ENCODE peak calls at places on chromosomes 7 and 10, in nine cellular contexts. I, Y, J, K, P, U, V, M and E are unnamed samples.

GRCh38 chr7:157839672-157840167 is 502.9 kb downstream of the DNAJB6 start:
- DNase-seq in I (no peak), Y (no peak), J (no peak), K (no peak), P (no peak), U (no peak), V (no peak), M (no peak), E (no peak)

GRCh38 chr7:73904219-73905136 is 43.5 kb downstream of the TMEM270 start:
- DNase-seq in I (no peak), Y (no peak), J (no peak), K (peak; percentile 28), P (no peak), U (no peak), V (no peak), M (no peak), E (no peak)

GRCh38 chr7:87628780-87629569 is 777 bp downstream of the RUNDC3B start:
- DNase-seq in I (no peak), Y (peak; percentile 4), J (no peak), K (no peak), P (peak; percentile 51), U (peak; percentile 49), V (peak; percentile 4), M (peak; percentile 84), E (peak; percentile 42)

GRCh38 chr10:56346845-56347415 is 14.1 kb downstream of the ZWINT start:
- DNase-seq in I (no peak), Y (no peak), J (no peak), K (no peak), P (no peak), U (no peak), V (no peak), M (no peak), E (no peak)

GRCh38 chr7:64655811-64656210 is 10.1 kb upstream of the ZNF107 start:
- DNase-seq in I (peak; percentile 16), Y (no peak), J (no peak), K (no peak), P (no peak), U (no peak), V (no peak), M (peak; percentile 16), E (no peak)

GRCh38 chr7:83677180-83677866 is 28.4 kb upstream of the SEMA3E start:
- DNase-seq in I (no peak), Y (no peak), J (peak; percentile 97), K (peak; percentile 97), P (no peak), U (no peak), V (no peak), M (no peak), E (no peak)

GRCh38 chr7:91661727-91662126 is 218.8 kb downstream of the MTERF1 start:
- DNase-seq in I (no peak), Y (no peak), J (no peak), K (no peak), P (no peak), U (no peak), V (no peak), M (no peak), E (no peak)

GRCh38 chr7:121450631-121451030 is 54.5 kb upstream of the FAM3C start:
- DNase-seq in I (no peak), Y (no peak), J (no peak), K (no peak), P (no peak), U (no peak), V (no peak), M (no peak), E (no peak)

GRCh38 chr10:99411546-99411945 is 18.9 kb downstream of the GOT1 start:
- DNase-seq in I (no peak), Y (no peak), J (no peak), K (no peak), P (no peak), U (no peak), V (no peak), M (no peak), E (no peak)

GRCh38 chr10:126781817-126782216 is 111.3 kb upstream of the C10orf90 start:
- DNase-seq in I (no peak), Y (no peak), J (no peak), K (no peak), P (no peak), U (no peak), V (no peak), M (no peak), E (no peak)

GRCh38 chr10:86229811-86230409 is 136.7 kb downstream of the GRID1 start:
- DNase-seq in I (no peak), Y (no peak), J (no peak), K (no peak), P (no peak), U (no peak), V (no peak), M (no peak), E (no peak)

GRCh38 chr7:133650067-133650466 is 397.2 kb downstream of the EXOC4 start:
- DNase-seq in I (no peak), Y (no peak), J (no peak), K (no peak), P (no peak), U (no peak), V (no peak), M (no peak), E (no peak)

GRCh38 chr7:88480266-88480665 is 173.6 kb upstream of the STEAP4 start:
- DNase-seq in I (no peak), Y (no peak), J (no peak), K (no peak), P (no peak), U (no peak), V (no peak), M (no peak), E (no peak)

GRCh38 chr7:132311747-132312146 is 264.5 kb downstream of the PLXNA4 start:
- DNase-seq in I (no peak), Y (peak; percentile 49), J (no peak), K (no peak), P (no peak), U (no peak), V (no peak), M (no peak), E (no peak)

GRCh38 chr7:132312531-132313070 is 263.7 kb downstream of the PLXNA4 start:
- DNase-seq in I (no peak), Y (no peak), J (no peak), K (no peak), P (no peak), U (no peak), V (no peak), M (no peak), E (no peak)

GRCh38 chr7:132309102-132309805 is 267.0 kb downstream of the PLXNA4 start:
- DNase-seq in I (no peak), Y (no peak), J (no peak), K (no peak), P (no peak), U (no peak), V (no peak), M (no peak), E (no peak)

DNA sequence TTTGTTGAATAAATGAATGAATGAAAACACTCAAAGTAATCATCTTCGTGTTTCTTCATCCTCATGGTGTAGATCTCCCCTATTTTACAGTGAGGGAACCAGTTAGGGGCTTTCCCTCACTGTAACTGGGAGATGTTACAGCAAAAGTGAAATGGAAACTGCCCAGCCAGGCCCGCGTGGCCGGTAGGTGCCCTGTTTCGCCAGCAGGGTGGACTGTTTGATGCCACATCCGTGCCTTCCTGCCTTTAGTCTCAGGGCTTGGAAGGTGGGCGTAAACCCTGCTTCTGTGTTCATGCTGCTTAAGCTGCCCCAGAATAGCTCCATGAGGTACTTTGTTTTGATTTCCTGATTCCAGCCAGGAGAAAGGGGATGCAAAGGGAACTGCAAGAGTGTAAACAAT is 268.8 kb downstream of the PLXNA4 start:
- DNase-seq in I (no peak), Y (no peak), J (no peak), K (no peak), P (no peak), U (no peak), V (no peak), M (no peak), E (no peak)
- TF ChIP-seq CTCF in I (no peak), Y (no peak), J (peak; percentile 43), K (no peak), P (no peak), U (no peak), V (no peak), M (no peak), E (no peak)

GRCh38 chr7:69676247-69676646 is 78.0 kb downstream of the AUTS2 start:
- DNase-seq in I (no peak), Y (no peak), J (no peak), K (no peak), P (no peak), U (no peak), V (no peak), M (no peak), E (no peak)

GRCh38 chr7:69677905-69678793 is 79.9 kb downstream of the AUTS2 start:
- DNase-seq in I (no peak), Y (no peak), J (no peak), K (no peak), P (peak; percentile 38), U (no peak), V (no peak), M (no peak), E (no peak)

GRCh38 chr7:69678794-69679103 is 80.5 kb downstream of the AUTS2 start:
- DNase-seq in I (no peak), Y (no peak), J (no peak), K (no peak), P (no peak), U (no peak), V (no peak), M (no peak), E (no peak)

GRCh38 chr7:69674701-69675182 is 76.5 kb downstream of the AUTS2 start:
- DNase-seq in I (no peak), Y (no peak), J (no peak), K (no peak), P (no peak), U (no peak), V (no peak), M (no peak), E (no peak)

GRCh38 chr7:69677054-69677847 is 79.0 kb downstream of the AUTS2 start:
- DNase-seq in I (no peak), Y (no peak), J (no peak), K (no peak), P (no peak), U (no peak), V (no peak), M (no peak), E (no peak)
- TF ChIP-seq CTCF in I (peak; percentile 43), Y (peak; percentile 53), J (peak; percentile 50), K (no peak), P (peak; percentile 37), U (no peak), V (peak; percentile 36), M (no peak), E (peak; percentile 26)

GRCh38 chr10:70540089-70540788 is 61.7 kb downstream of the PALD1 start:
- DNase-seq in I (no peak), Y (peak; percentile 29), J (no peak), K (no peak), P (peak; percentile 52), U (no peak), V (peak; percentile 32), M (peak; percentile 40), E (peak; percentile 72)
- TF ChIP-seq CTCF in I (peak; percentile 79), Y (peak; percentile 64), J (peak; percentile 93), K (peak; percentile 78), P (peak; percentile 50), U (peak; percentile 40), V (peak; percentile 70), M (peak; percentile 61), E (peak; percentile 76)

DNA sequence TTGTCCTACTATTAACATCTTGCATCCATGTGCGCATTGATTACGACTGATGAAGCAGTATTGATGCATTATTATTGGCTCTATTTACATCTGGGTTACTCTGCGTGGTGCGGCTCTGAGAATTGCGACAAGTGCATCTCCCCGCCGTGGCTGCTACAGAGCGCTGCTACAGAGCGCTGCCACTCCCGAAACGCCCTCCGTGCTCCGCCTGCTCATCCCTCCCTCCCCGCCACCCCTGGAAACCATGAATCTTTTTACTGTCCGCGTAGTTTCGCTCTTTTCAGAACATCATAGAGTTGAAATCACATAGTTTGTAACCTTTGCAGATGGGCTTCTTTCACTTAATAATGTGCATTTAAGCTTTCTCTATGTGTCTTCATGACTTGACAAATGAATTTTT is 74.1 kb downstream of the ADARB2 start:
- DNase-seq in I (no peak), Y (no peak), J (no peak), K (no peak), P (no peak), U (no peak), V (no peak), M (no peak), E (no peak)
- TF ChIP-seq CTCF in I (no peak), Y (no peak), J (no peak), K (no peak), P (no peak), U (no peak), V (no peak), M (no peak), E (no peak)